ENCODE peak calls at places on chromosomes 2 and 18, in eight cellular contexts. K, R, W, D, H, X, L and I are unnamed samples.

GRCh38 chr2:82275599-82275998 is 1971.0 kb upstream of the LRRTM1 start:
- DNase-seq in R (no peak), K (no peak), L (no peak), D (peak; percentile 6), W (no peak), X (no peak), H (no peak), I (no peak)

GRCh38 chr2:86671304-86671981 is 47.8 kb upstream of the RNF103 start:
- DNase-seq in L (no peak), R (no peak), K (peak; percentile 70), X (no peak), H (no peak), D (no peak), W (no peak), I (no peak)

GRCh38 chr2:161122772-161123530 is 37.3 kb upstream of the TANK start:
- DNase-seq in L (peak; percentile 68), H (peak; percentile 80), R (peak; percentile 83), X (no peak), D (peak; percentile 59), W (peak; percentile 58), K (peak; percentile 95), I (no peak)

GRCh38 chr18:58476521-58477210 is 152.2 kb downstream of the ALPK2 start:
- DNase-seq in L (no peak), X (no peak), D (peak; percentile 58), H (no peak), R (no peak), W (no peak), K (no peak), I (no peak)

GRCh38 chr18:72460210-72460680 is 83.9 kb downstream of the CBLN2 start:
- DNase-seq in K (peak; percentile 40), R (peak; percentile 32), D (no peak), W (no peak), X (no peak), H (no peak), L (no peak), I (no peak)

GRCh38 chr2:37000273-37000780 is 34.0 kb upstream of the STRN start:
- DNase-seq in L (no peak), D (no peak), X (no peak), W (no peak), K (peak; percentile 24), R (no peak), H (no peak), I (no peak)

GRCh38 chr2:46058140-46058539 is 239.1 kb upstream of the EPAS1 start:
- DNase-seq in H (no peak), K (peak; percentile 75), W (no peak), L (no peak), R (no peak), D (peak; percentile 45), X (no peak), I (no peak)

GRCh38 chr18:48621815-48622555 is 83.2 kb downstream of the CTIF start:
- DNase-seq in D (no peak), R (no peak), X (no peak), K (no peak), W (no peak), H (no peak), L (no peak), I (no peak)

GRCh38 chr2:174325373-174325772 is 9.4 kb upstream of the SP9 start:
- DNase-seq in K (no peak), R (no peak), L (no peak), W (no peak), D (no peak), H (no peak), X (no peak), I (no peak)

GRCh38 chr18:77063256-77063655 is 69.3 kb downstream of the MBP start:
- DNase-seq in R (no peak), W (no peak), K (no peak), D (no peak), H (peak; percentile 93), X (no peak), L (no peak), I (no peak)

GRCh38 chr18:36537289-36537688 is 239.8 kb downstream of the FHOD3 start:
- DNase-seq in W (no peak), L (no peak), D (no peak), X (no peak), H (no peak), K (no peak), R (no peak), I (no peak)

GRCh38 chr2:178238144-178238521 is 43.8 kb downstream of the OSBPL6 start:
- DNase-seq in D (no peak), K (no peak), R (no peak), H (no peak), L (no peak), X (no peak), W (no peak), I (no peak)

GRCh38 chr18:62070306-62070705 is 116.5 kb downstream of the PIGN start:
- DNase-seq in W (no peak), X (no peak), D (no peak), K (no peak), R (no peak), H (no peak), L (no peak), I (no peak)

GRCh38 chr2:120436885-120437603 is 91.1 kb downstream of the INHBB start:
- DNase-seq in X (no peak), R (no peak), D (peak; percentile 57), W (no peak), L (peak; percentile 50), K (peak; percentile 8), H (peak; percentile 60), I (no peak)

GRCh38 chr2:178478102-178478441 is 328 bp downstream of the FKBP7 start:
- DNase-seq in L (no peak), H (peak; percentile 44), D (no peak), R (no peak), W (no peak), K (no peak), X (no peak), I (peak; percentile 3)

GRCh38 chr2:28552045-28552823 is 56.4 kb downstream of the PLB1 start:
- DNase-seq in W (no peak), L (no peak), H (no peak), K (no peak), X (no peak), R (peak; percentile 45), D (no peak), I (no peak)

DNA sequence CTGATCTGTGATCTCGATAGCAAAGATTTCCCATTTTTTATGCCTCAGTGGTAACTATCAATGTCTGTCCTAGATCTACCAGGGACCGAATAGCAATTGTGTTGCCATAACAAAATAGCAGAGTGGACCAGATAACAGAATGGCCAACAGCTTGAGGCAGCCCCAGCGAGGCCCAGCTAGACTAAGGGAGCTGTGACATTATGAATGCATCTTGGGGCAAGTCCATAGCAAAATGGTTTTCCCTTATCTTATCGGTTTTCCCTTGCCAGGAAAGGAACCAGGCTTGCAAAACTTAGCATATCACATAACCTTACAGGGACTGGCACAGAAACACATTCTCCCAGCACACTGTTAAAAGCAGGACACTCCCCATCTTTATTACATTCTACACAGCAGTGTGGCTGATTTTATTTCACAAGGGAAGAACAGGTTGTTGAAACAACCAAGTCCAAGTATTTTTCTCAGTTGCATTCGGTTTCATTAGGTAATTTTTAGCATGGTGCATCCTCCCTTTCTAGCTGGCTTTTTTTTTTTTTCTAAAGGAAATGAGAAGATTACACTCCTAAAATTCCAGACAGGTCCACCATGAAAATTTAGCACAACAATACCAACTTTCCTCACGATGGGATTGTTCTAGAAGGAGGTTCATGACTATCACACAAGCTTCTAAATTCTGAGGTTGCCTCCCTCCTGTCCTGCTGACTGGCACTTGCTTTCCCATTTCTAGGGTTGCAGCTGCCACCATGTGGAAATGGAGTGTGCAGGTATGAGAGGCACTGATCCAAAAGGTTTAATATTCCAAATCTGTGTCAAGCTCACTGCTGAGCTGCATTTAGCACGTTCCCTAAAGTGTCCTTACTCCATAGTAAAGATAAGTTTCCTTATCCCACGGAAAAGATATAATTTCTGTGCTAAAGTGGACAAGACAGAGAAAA is 97.0 kb upstream of the SLC35G4 start:
- DNase-seq in H (no peak), W (no peak), D (no peak), R (no peak), L (no peak), K (no peak), X (no peak), I (no peak)
- TF ChIP-seq CTCF in H (no peak), W (no peak), D (no peak), R (peak; percentile 50), L (no peak), K (no peak), X (peak; percentile 77), I (no peak)

GRCh38 chr18:56645415-56646016 is 5.6 kb upstream of the WDR7 start:
- DNase-seq in W (no peak), K (peak; percentile 16), D (no peak), L (no peak), X (no peak), H (peak; percentile 46), R (no peak), I (no peak)
- TF ChIP-seq CTCF in W (no peak), K (peak; percentile 18), D (peak; percentile 29), L (no peak), X (peak; percentile 82), H (peak; percentile 20), R (peak; percentile 44), I (peak; percentile 69)

GRCh38 chr2:48721158-48721557 is 34.4 kb downstream of the LHCGR start:
- DNase-seq in K (no peak), L (no peak), R (no peak), X (no peak), H (no peak), W (no peak), D (no peak), I (no peak)

GRCh38 chr2:48724278-48724677 is 31.2 kb downstream of the LHCGR start:
- DNase-seq in D (no peak), L (no peak), R (no peak), X (no peak), H (no peak), W (no peak), K (no peak), I (no peak)

GRCh38 chr2:48725696-48726494 is 29.6 kb downstream of the LHCGR start:
- DNase-seq in R (no peak), L (no peak), X (no peak), D (no peak), W (no peak), K (no peak), H (peak; percentile 18), I (no peak)

GRCh38 chr2:48722391-48722790 is 33.1 kb downstream of the LHCGR start:
- DNase-seq in H (no peak), W (no peak), L (no peak), X (no peak), D (no peak), R (no peak), K (no peak), I (no peak)

DNA sequence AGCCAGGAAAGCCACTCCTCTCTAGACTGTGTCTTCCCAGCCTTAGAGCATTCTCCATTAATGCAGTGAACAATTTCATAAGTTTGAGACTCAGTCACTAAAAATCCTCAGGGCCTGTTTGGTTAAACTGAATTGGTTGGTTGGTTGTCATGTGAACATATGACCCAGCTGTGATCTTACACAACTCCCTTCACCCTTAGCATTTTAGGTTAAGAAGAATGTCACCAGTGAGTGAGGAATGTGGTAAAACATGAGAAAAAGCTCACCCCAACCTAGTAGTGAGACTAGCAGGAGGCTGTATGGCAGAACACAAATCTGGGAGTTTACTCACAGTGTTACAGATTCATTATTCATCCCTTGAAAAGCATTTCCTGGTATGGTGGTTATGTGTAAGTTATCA is 32.4 kb downstream of the LHCGR start:
- DNase-seq in K (no peak), H (no peak), L (no peak), X (no peak), D (no peak), W (no peak), R (peak; percentile 29), I (no peak)
- TF ChIP-seq CTCF in K (no peak), H (no peak), L (no peak), X (no peak), D (no peak), W (no peak), R (no peak), I (no peak)

GRCh38 chr2:1136071-1136470 is 185.4 kb downstream of the SNTG2 start:
- DNase-seq in K (no peak), X (no peak), R (no peak), D (no peak), W (no peak), L (no peak), H (peak; percentile 12), I (no peak)
- TF ChIP-seq CTCF in K (no peak), X (peak; percentile 71), R (peak; percentile 31), D (no peak), W (no peak), L (no peak), H (peak; percentile 14), I (peak; percentile 61)